ENCODE peak calls at places on chromosomes 16 and 17, in seven cellular contexts. One of them, this sample, is unnamed.
A peak's percentile ranks its signal among the peaks of the same experiment; 100 is the strongest.

GRCh38 chr17:62974788-62975586 is 9.0 kb downstream of the TANC2 start:
- DNase-seq in stimulated activated CD4-positive, alpha-beta T cell treated with anti-CD3 and anti-CD28 coated beads, Interleukin-2, amount 100 ng/mL, for 4 hours: no peak
- DNase-seq in thyroid gland: no peak
- DNase-seq in OCI-LY7: no peak
- DNase-seq in cardiac muscle cell: no peak
- DNase-seq in GM23248: no peak
- DNase-seq in activated CD8-positive, alpha-beta memory T cell treated with anti-CD3 and anti-CD28 coated beads for 1 hour: no peak
- DNase-seq in this sample: no peak

GRCh38 chr17:50266384-50267073 is 7.7 kb upstream of the TMEM92 start:
- DNase-seq in stimulated activated CD4-positive, alpha-beta T cell treated with anti-CD3 and anti-CD28 coated beads, Interleukin-2, amount 100 ng/mL, for 4 hours: no peak
- DNase-seq in thyroid gland: no peak
- DNase-seq in OCI-LY7: no peak
- DNase-seq in cardiac muscle cell: no peak
- DNase-seq in GM23248: peak; percentile 91
- DNase-seq in activated CD8-positive, alpha-beta memory T cell treated with anti-CD3 and anti-CD28 coated beads for 1 hour: no peak
- DNase-seq in this sample: no peak

GRCh38 chr17:42853597-42853967 is 2.6 kb downstream of the AOC3 start:
- DNase-seq in stimulated activated CD4-positive, alpha-beta T cell treated with anti-CD3 and anti-CD28 coated beads, Interleukin-2, amount 100 ng/mL, for 4 hours: no peak
- DNase-seq in thyroid gland: no peak
- DNase-seq in OCI-LY7: peak; percentile 52
- DNase-seq in cardiac muscle cell: no peak
- DNase-seq in GM23248: no peak
- DNase-seq in activated CD8-positive, alpha-beta memory T cell treated with anti-CD3 and anti-CD28 coated beads for 1 hour: no peak
- DNase-seq in this sample: peak; percentile 89

GRCh38 chr17:44010966-44011647 is 3.7 kb downstream of the TMEM101 start:
- DNase-seq in stimulated activated CD4-positive, alpha-beta T cell treated with anti-CD3 and anti-CD28 coated beads, Interleukin-2, amount 100 ng/mL, for 4 hours: no peak
- DNase-seq in thyroid gland: no peak
- DNase-seq in OCI-LY7: no peak
- DNase-seq in cardiac muscle cell: peak; percentile 23
- DNase-seq in GM23248: no peak
- DNase-seq in activated CD8-positive, alpha-beta memory T cell treated with anti-CD3 and anti-CD28 coated beads for 1 hour: no peak
- DNase-seq in this sample: no peak

GRCh38 chr16:66740010-66740409 is 11.4 kb downstream of the DYNC1LI2 start:
- DNase-seq in stimulated activated CD4-positive, alpha-beta T cell treated with anti-CD3 and anti-CD28 coated beads, Interleukin-2, amount 100 ng/mL, for 4 hours: no peak
- DNase-seq in thyroid gland: no peak
- DNase-seq in OCI-LY7: peak; percentile 53
- DNase-seq in cardiac muscle cell: peak; percentile 67
- DNase-seq in GM23248: peak; percentile 62
- DNase-seq in activated CD8-positive, alpha-beta memory T cell treated with anti-CD3 and anti-CD28 coated beads for 1 hour: no peak
- DNase-seq in this sample: peak; percentile 57

GRCh38 chr16:27892879-27893278 is 170.6 kb downstream of the GSG1L start:
- DNase-seq in stimulated activated CD4-positive, alpha-beta T cell treated with anti-CD3 and anti-CD28 coated beads, Interleukin-2, amount 100 ng/mL, for 4 hours: no peak
- DNase-seq in thyroid gland: no peak
- DNase-seq in OCI-LY7: no peak
- DNase-seq in cardiac muscle cell: no peak
- DNase-seq in GM23248: no peak
- DNase-seq in activated CD8-positive, alpha-beta memory T cell treated with anti-CD3 and anti-CD28 coated beads for 1 hour: no peak
- DNase-seq in this sample: peak; percentile 21

GRCh38 chr17:28841901-28842281 is 699 bp downstream of the FAM222B start:
- DNase-seq in stimulated activated CD4-positive, alpha-beta T cell treated with anti-CD3 and anti-CD28 coated beads, Interleukin-2, amount 100 ng/mL, for 4 hours: no peak
- DNase-seq in thyroid gland: no peak
- DNase-seq in OCI-LY7: peak; percentile 37
- DNase-seq in cardiac muscle cell: no peak
- DNase-seq in GM23248: no peak
- DNase-seq in activated CD8-positive, alpha-beta memory T cell treated with anti-CD3 and anti-CD28 coated beads for 1 hour: no peak
- DNase-seq in this sample: no peak

GRCh38 chr17:40019140-40019991 is 4.1 kb downstream of the CSF3 start:
- DNase-seq in stimulated activated CD4-positive, alpha-beta T cell treated with anti-CD3 and anti-CD28 coated beads, Interleukin-2, amount 100 ng/mL, for 4 hours: no peak
- DNase-seq in thyroid gland: no peak
- DNase-seq in OCI-LY7: no peak
- DNase-seq in cardiac muscle cell: no peak
- DNase-seq in GM23248: peak; percentile 87
- DNase-seq in activated CD8-positive, alpha-beta memory T cell treated with anti-CD3 and anti-CD28 coated beads for 1 hour: no peak
- DNase-seq in this sample: no peak

GRCh38 chr17:79529661-79530081 is 81.2 kb downstream of the RBFOX3 start:
- DNase-seq in stimulated activated CD4-positive, alpha-beta T cell treated with anti-CD3 and anti-CD28 coated beads, Interleukin-2, amount 100 ng/mL, for 4 hours: no peak
- DNase-seq in thyroid gland: no peak
- DNase-seq in OCI-LY7: no peak
- DNase-seq in cardiac muscle cell: no peak
- DNase-seq in GM23248: no peak
- DNase-seq in activated CD8-positive, alpha-beta memory T cell treated with anti-CD3 and anti-CD28 coated beads for 1 hour: no peak
- DNase-seq in this sample: no peak

GRCh38 chr16:47939690-47940089 is 216.1 kb downstream of the ABCC12 start:
- DNase-seq in stimulated activated CD4-positive, alpha-beta T cell treated with anti-CD3 and anti-CD28 coated beads, Interleukin-2, amount 100 ng/mL, for 4 hours: no peak
- DNase-seq in thyroid gland: no peak
- DNase-seq in OCI-LY7: no peak
- DNase-seq in cardiac muscle cell: no peak
- DNase-seq in GM23248: no peak
- DNase-seq in activated CD8-positive, alpha-beta memory T cell treated with anti-CD3 and anti-CD28 coated beads for 1 hour: no peak
- DNase-seq in this sample: no peak

This sample was measured in RPMI8226.